ENCODE peak calls at places on chromosome 5, in nine cellular contexts. One of them, this sample, is unnamed.

GRCh38 chr5:112276996-112277395 is 142.1 kb downstream of the EPB41L4A start:
- DNase-seq in uterus: no peak
- DNase-seq in heart left ventricle: no peak
- DNase-seq in gastrocnemius medialis: no peak
- DNase-seq in HL-60: no peak
- DNase-seq in CD4-positive, alpha-beta T cell: no peak
- DNase-seq in H9: peak
- DNase-seq in GM10248: no peak
- DNase-seq in psoas muscle: no peak
- DNase-seq in this sample: no peak

GRCh38 chr5:10453564-10453963 is 11.9 kb downstream of the ROPN1L start:
- DNase-seq in uterus: no peak
- DNase-seq in heart left ventricle: no peak
- DNase-seq in gastrocnemius medialis: no peak
- DNase-seq in HL-60: no peak
- DNase-seq in CD4-positive, alpha-beta T cell: no peak
- DNase-seq in H9: no peak
- DNase-seq in GM10248: no peak
- DNase-seq in psoas muscle: no peak
- DNase-seq in this sample: no peak

GRCh38 chr5:115100556-115100955 is 69.2 kb downstream of the TRIM36 start:
- DNase-seq in uterus: no peak
- DNase-seq in heart left ventricle: no peak
- DNase-seq in gastrocnemius medialis: no peak
- DNase-seq in HL-60: no peak
- DNase-seq in CD4-positive, alpha-beta T cell: no peak
- DNase-seq in H9: no peak
- DNase-seq in GM10248: no peak
- DNase-seq in psoas muscle: no peak
- DNase-seq in this sample: no peak

GRCh38 chr5:96402500-96402899 is 30.5 kb downstream of the PCSK1 start:
- DNase-seq in uterus: no peak
- DNase-seq in heart left ventricle: no peak
- DNase-seq in gastrocnemius medialis: no peak
- DNase-seq in HL-60: no peak
- DNase-seq in CD4-positive, alpha-beta T cell: no peak
- DNase-seq in H9: no peak
- DNase-seq in GM10248: no peak
- DNase-seq in psoas muscle: no peak
- DNase-seq in this sample: no peak

GRCh38 chr5:73998496-73998895 is 372.5 kb downstream of the ARHGEF28 start:
- DNase-seq in uterus: no peak
- DNase-seq in heart left ventricle: no peak
- DNase-seq in gastrocnemius medialis: no peak
- DNase-seq in HL-60: no peak
- DNase-seq in CD4-positive, alpha-beta T cell: no peak
- DNase-seq in H9: no peak
- DNase-seq in GM10248: no peak
- DNase-seq in psoas muscle: no peak
- DNase-seq in this sample: no peak

GRCh38 chr5:150186137-150186536 is 3.7 kb upstream of the SLC6A7 start:
- DNase-seq in uterus: no peak
- DNase-seq in heart left ventricle: no peak
- DNase-seq in gastrocnemius medialis: no peak
- DNase-seq in HL-60: no peak
- DNase-seq in CD4-positive, alpha-beta T cell: no peak
- DNase-seq in H9: peak
- DNase-seq in GM10248: no peak
- DNase-seq in psoas muscle: no peak
- DNase-seq in this sample: no peak

GRCh38 chr5:164119806-164120440 is 614.5 kb downstream of the MAT2B start:
- DNase-seq in uterus: no peak
- DNase-seq in heart left ventricle: no peak
- DNase-seq in gastrocnemius medialis: no peak
- DNase-seq in HL-60: no peak
- DNase-seq in CD4-positive, alpha-beta T cell: no peak
- DNase-seq in H9: peak
- DNase-seq in GM10248: no peak
- DNase-seq in psoas muscle: no peak
- DNase-seq in this sample: no peak

GRCh38 chr5:96219580-96220281 is 213.3 kb downstream of the PCSK1 start:
- DNase-seq in uterus: no peak
- DNase-seq in heart left ventricle: no peak
- DNase-seq in gastrocnemius medialis: no peak
- DNase-seq in HL-60: no peak
- DNase-seq in CD4-positive, alpha-beta T cell: no peak
- DNase-seq in H9: no peak
- DNase-seq in GM10248: no peak
- DNase-seq in psoas muscle: no peak
- DNase-seq in this sample: no peak

GRCh38 chr5:73030995-73031394 is 75.2 kb downstream of the FCHO2 start:
- DNase-seq in uterus: no peak
- DNase-seq in heart left ventricle: no peak
- DNase-seq in gastrocnemius medialis: no peak
- DNase-seq in HL-60: no peak
- DNase-seq in CD4-positive, alpha-beta T cell: no peak
- DNase-seq in H9: peak
- DNase-seq in GM10248: no peak
- DNase-seq in psoas muscle: no peak
- DNase-seq in this sample: no peak

GRCh38 chr5:50814541-50814940 is 148.1 kb downstream of the PARP8 start:
- DNase-seq in uterus: no peak
- DNase-seq in heart left ventricle: no peak
- DNase-seq in gastrocnemius medialis: no peak
- DNase-seq in HL-60: no peak
- DNase-seq in CD4-positive, alpha-beta T cell: no peak
- DNase-seq in H9: no peak
- DNase-seq in GM10248: no peak
- DNase-seq in psoas muscle: no peak
- DNase-seq in this sample: no peak
- TF ChIP-seq CTCF in uterus: no peak
- TF ChIP-seq CTCF in heart left ventricle: no peak
- TF ChIP-seq CTCF in gastrocnemius medialis: no peak
- TF ChIP-seq CTCF in HL-60: no peak
- TF ChIP-seq CTCF in CD4-positive, alpha-beta T cell: no peak
- TF ChIP-seq CTCF in H9: no peak
- TF ChIP-seq CTCF in GM10248: no peak
- TF ChIP-seq CTCF in psoas muscle: no peak
- TF ChIP-seq CTCF in this sample: no peak

GRCh38 chr5:131396882-131397281 is 133.0 kb downstream of the CDC42SE2 start:
- DNase-seq in uterus: no peak
- DNase-seq in heart left ventricle: no peak
- DNase-seq in gastrocnemius medialis: no peak
- DNase-seq in HL-60: no peak
- DNase-seq in CD4-positive, alpha-beta T cell: no peak
- DNase-seq in H9: no peak
- DNase-seq in GM10248: no peak
- DNase-seq in psoas muscle: no peak
- DNase-seq in this sample: no peak

GRCh38 chr5:131394128-131394527 is 130.3 kb downstream of the CDC42SE2 start:
- DNase-seq in uterus: no peak
- DNase-seq in heart left ventricle: no peak
- DNase-seq in gastrocnemius medialis: no peak
- DNase-seq in HL-60: no peak
- DNase-seq in CD4-positive, alpha-beta T cell: peak
- DNase-seq in H9: no peak
- DNase-seq in GM10248: peak
- DNase-seq in psoas muscle: no peak
- DNase-seq in this sample: no peak

GRCh38 chr5:131392461-131393095 is 128.7 kb downstream of the CDC42SE2 start:
- DNase-seq in uterus: no peak
- DNase-seq in heart left ventricle: no peak
- DNase-seq in gastrocnemius medialis: no peak
- DNase-seq in HL-60: no peak
- DNase-seq in CD4-positive, alpha-beta T cell: no peak
- DNase-seq in H9: no peak
- DNase-seq in GM10248: no peak
- DNase-seq in psoas muscle: no peak
- DNase-seq in this sample: no peak

GRCh38 chr5:131396015-131396414 is 132.2 kb downstream of the CDC42SE2 start:
- DNase-seq in uterus: no peak
- DNase-seq in heart left ventricle: no peak
- DNase-seq in gastrocnemius medialis: no peak
- DNase-seq in HL-60: no peak
- DNase-seq in CD4-positive, alpha-beta T cell: no peak
- DNase-seq in H9: no peak
- DNase-seq in GM10248: peak
- DNase-seq in psoas muscle: no peak
- DNase-seq in this sample: no peak

DNA sequence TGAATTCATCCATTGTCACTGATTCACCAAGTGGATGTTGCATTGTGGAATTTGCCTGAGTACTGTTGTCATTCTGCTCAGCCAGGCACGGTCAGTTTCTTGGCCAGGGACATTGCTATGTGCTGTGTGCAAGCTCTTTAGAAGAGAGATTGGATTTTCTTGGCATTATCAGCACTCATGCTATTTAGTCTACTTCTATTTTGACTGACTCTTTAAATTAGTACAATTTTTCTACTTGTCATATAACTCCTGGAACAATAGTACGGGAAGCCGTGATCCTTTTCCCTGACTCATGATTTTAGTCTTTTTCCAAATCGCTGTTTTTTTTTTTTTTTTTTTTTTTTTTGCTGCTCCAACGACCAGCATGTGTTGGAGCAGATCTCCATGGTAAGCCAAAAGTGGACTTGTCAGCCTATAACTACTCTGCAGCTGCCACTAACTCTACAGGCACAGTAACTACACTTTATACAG is 129.7 kb downstream of the CDC42SE2 start:
- DNase-seq in uterus: no peak
- DNase-seq in heart left ventricle: no peak
- DNase-seq in gastrocnemius medialis: no peak
- DNase-seq in HL-60: no peak
- DNase-seq in CD4-positive, alpha-beta T cell: no peak
- DNase-seq in H9: no peak
- DNase-seq in GM10248: no peak
- DNase-seq in psoas muscle: no peak
- DNase-seq in this sample: peak
- TF ChIP-seq CTCF in uterus: no peak
- TF ChIP-seq CTCF in heart left ventricle: no peak
- TF ChIP-seq CTCF in gastrocnemius medialis: no peak
- TF ChIP-seq CTCF in HL-60: no peak
- TF ChIP-seq CTCF in CD4-positive, alpha-beta T cell: no peak
- TF ChIP-seq CTCF in H9: no peak
- TF ChIP-seq CTCF in GM10248: no peak
- TF ChIP-seq CTCF in psoas muscle: no peak
- TF ChIP-seq CTCF in this sample: no peak

GRCh38 chr5:67102708-67103107 is 93.9 kb downstream of the CD180 start:
- DNase-seq in uterus: no peak
- DNase-seq in heart left ventricle: no peak
- DNase-seq in gastrocnemius medialis: no peak
- DNase-seq in HL-60: no peak
- DNase-seq in CD4-positive, alpha-beta T cell: no peak
- DNase-seq in H9: no peak
- DNase-seq in GM10248: no peak
- DNase-seq in psoas muscle: no peak
- DNase-seq in this sample: no peak

GRCh38 chr5:67111779-67112178 is 84.8 kb downstream of the CD180 start:
- DNase-seq in uterus: no peak
- DNase-seq in heart left ventricle: no peak
- DNase-seq in gastrocnemius medialis: no peak
- DNase-seq in HL-60: no peak
- DNase-seq in CD4-positive, alpha-beta T cell: no peak
- DNase-seq in H9: no peak
- DNase-seq in GM10248: no peak
- DNase-seq in psoas muscle: no peak
- DNase-seq in this sample: no peak

GRCh38 chr5:67104859-67105258 is 91.7 kb downstream of the CD180 start:
- DNase-seq in uterus: no peak
- DNase-seq in heart left ventricle: no peak
- DNase-seq in gastrocnemius medialis: no peak
- DNase-seq in HL-60: no peak
- DNase-seq in CD4-positive, alpha-beta T cell: no peak
- DNase-seq in H9: no peak
- DNase-seq in GM10248: no peak
- DNase-seq in psoas muscle: no peak
- DNase-seq in this sample: no peak

GRCh38 chr5:67105270-67105669 is 91.3 kb downstream of the CD180 start:
- DNase-seq in uterus: no peak
- DNase-seq in heart left ventricle: no peak
- DNase-seq in gastrocnemius medialis: no peak
- DNase-seq in HL-60: no peak
- DNase-seq in CD4-positive, alpha-beta T cell: no peak
- DNase-seq in H9: no peak
- DNase-seq in GM10248: no peak
- DNase-seq in psoas muscle: no peak
- DNase-seq in this sample: no peak

DNA sequence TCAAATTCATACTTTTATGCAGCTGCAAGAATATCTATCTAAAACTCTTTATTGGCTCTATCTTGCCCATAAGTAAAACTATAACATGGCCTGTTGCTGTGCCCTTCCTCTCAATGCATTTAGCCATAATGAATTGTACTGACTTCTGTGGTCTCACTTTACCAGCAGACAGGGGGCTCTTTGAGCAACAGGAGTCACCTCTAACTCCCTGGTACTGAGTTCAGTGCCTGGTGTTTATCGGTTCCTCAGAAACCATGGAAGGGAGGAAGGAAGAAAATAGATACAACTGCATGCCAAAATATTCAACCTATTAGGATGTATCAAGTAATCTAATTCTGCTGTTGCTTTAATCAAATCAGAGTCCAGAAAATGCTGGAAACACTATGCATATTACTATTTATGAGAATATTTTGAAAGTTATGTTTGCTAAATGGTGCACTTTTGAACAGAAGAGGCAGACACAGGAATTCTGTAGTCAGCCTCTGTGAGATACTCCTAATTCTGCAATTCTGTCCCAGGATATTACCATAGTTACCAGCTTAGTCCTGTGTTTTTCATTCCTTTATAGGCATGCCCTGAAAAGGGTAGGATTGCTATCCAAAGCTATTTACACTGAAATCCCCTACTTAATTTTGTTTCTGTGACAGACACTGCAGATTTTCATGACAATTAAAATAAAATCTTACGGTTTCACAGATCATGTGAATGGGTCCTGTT is 89.8 kb downstream of the CD180 start:
- DNase-seq in uterus: no peak
- DNase-seq in heart left ventricle: no peak
- DNase-seq in gastrocnemius medialis: no peak
- DNase-seq in HL-60: no peak
- DNase-seq in CD4-positive, alpha-beta T cell: no peak
- DNase-seq in H9: no peak
- DNase-seq in GM10248: no peak
- DNase-seq in psoas muscle: no peak
- DNase-seq in this sample: no peak
- TF ChIP-seq CTCF in uterus: no peak
- TF ChIP-seq CTCF in heart left ventricle: no peak
- TF ChIP-seq CTCF in gastrocnemius medialis: no peak
- TF ChIP-seq CTCF in HL-60: no peak
- TF ChIP-seq CTCF in CD4-positive, alpha-beta T cell: no peak
- TF ChIP-seq CTCF in H9: peak
- TF ChIP-seq CTCF in GM10248: no peak
- TF ChIP-seq CTCF in psoas muscle: no peak
- TF ChIP-seq CTCF in this sample: no peak

DNA sequence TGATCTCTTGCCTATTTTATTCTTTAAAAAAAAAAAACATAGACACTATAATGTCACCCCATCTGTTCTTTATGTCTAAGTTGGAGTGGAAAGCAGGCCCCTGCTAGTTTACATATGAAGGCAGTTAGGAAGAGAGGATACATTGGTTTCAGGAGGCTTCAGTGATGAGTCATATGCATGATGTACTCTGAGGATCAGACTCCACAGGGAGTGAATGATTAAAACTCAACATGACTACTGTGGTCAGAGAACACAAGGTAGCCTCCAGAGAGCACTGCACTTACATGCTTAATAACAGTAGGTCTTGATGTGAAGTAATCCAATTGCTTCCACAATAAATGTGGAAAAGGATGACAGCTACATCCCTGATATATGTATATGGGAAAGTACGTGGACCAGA is 22.7 kb upstream of the FSTL4 start:
- DNase-seq in uterus: no peak
- DNase-seq in heart left ventricle: no peak
- DNase-seq in gastrocnemius medialis: no peak
- DNase-seq in HL-60: no peak
- DNase-seq in CD4-positive, alpha-beta T cell: no peak
- DNase-seq in H9: no peak
- DNase-seq in GM10248: no peak
- DNase-seq in psoas muscle: no peak
- DNase-seq in this sample: no peak
- TF ChIP-seq CTCF in uterus: no peak
- TF ChIP-seq CTCF in heart left ventricle: no peak
- TF ChIP-seq CTCF in gastrocnemius medialis: no peak
- TF ChIP-seq CTCF in HL-60: no peak
- TF ChIP-seq CTCF in CD4-positive, alpha-beta T cell: no peak
- TF ChIP-seq CTCF in H9: no peak
- TF ChIP-seq CTCF in GM10248: no peak
- TF ChIP-seq CTCF in psoas muscle: no peak
- TF ChIP-seq CTCF in this sample: no peak

This sample was measured in dorsolateral prefrontal cortex.